ENCODE peak calls at places on chromosomes 3 and 15, in seven cellular contexts. R is HepG2, L is esophagus muscularis mucosa, E is transverse colon, Z is H1, W is K562, D is GM12891. P is an unnamed sample.

GRCh38 chr15:48794697-48795134 is 16.2 kb downstream of the CEP152 start:
- DNase-seq in L (no peak), E (no peak), R (no peak), W (no peak), D (no peak), Z (no peak), P (no peak)

GRCh38 chr15:32704343-32705076 is 13.3 kb upstream of the GREM1 start:
- DNase-seq in W (no peak), R (no peak), L (no peak), E (no peak), Z (no peak), D (no peak), P (no peak)

GRCh38 chr3:126389112-126389791 is 5.5 kb upstream of the CFAP100 start:
- DNase-seq in W (peak; percentile 69), L (peak; percentile 98), D (peak; percentile 73), R (peak; percentile 93), Z (peak; percentile 79), E (peak; percentile 92), P (peak; percentile 97)

GRCh38 chr3:190883973-190884832 is 21.7 kb upstream of the GMNC start:
- DNase-seq in R (peak; percentile 53), E (peak; percentile 21), W (peak; percentile 8), L (no peak), Z (peak; percentile 51), D (peak; percentile 14), P (no peak)

GRCh38 chr3:89139901-89140300 is 32.5 kb downstream of the EPHA3 start:
- DNase-seq in W (no peak), L (no peak), D (no peak), E (no peak), R (no peak), Z (no peak), P (no peak)

GRCh38 chr3:147398841-147399534 is 7.4 kb downstream of the ZIC4 start:
- DNase-seq in R (no peak), L (no peak), E (no peak), D (no peak), W (no peak), Z (peak; percentile 19), P (no peak)

GRCh38 chr15:99106417-99107220 is 1.7 kb downstream of the SYNM start:
- DNase-seq in R (no peak), W (no peak), Z (no peak), E (no peak), L (no peak), D (no peak), P (no peak)

GRCh38 chr3:63724987-63725386 is 72.5 kb downstream of the SNTN start:
- DNase-seq in E (no peak), D (no peak), W (no peak), L (no peak), R (no peak), Z (no peak), P (no peak)

GRCh38 chr3:117793684-117794304 is 1084.2 kb downstream of the TUSC7 start:
- DNase-seq in Z (no peak), L (no peak), R (no peak), D (no peak), E (no peak), W (no peak), P (no peak)

GRCh38 chr15:50181983-50182232 is at the start of gene SLC27A2:
- DNase-seq in Z (no peak), W (peak; percentile 86), L (no peak), E (peak; percentile 70), R (no peak), D (no peak), P (no peak)

GRCh38 chr15:98853161-98853560 is 154.4 kb downstream of the PGPEP1L start:
- DNase-seq in L (peak; percentile 97), D (peak; percentile 38), W (peak; percentile 51), E (peak; percentile 95), Z (no peak), R (peak; percentile 29), P (peak; percentile 89)

GRCh38 chr3:149291178-149291577 is 42.3 kb downstream of the TM4SF18 start:
- DNase-seq in W (peak; percentile 69), D (peak; percentile 28), R (peak; percentile 32), Z (no peak), L (peak; percentile 42), E (no peak), P (no peak)

GRCh38 chr3:14479591-14479990 is 60.6 kb downstream of the GRIP2 start:
- DNase-seq in D (no peak), L (no peak), E (no peak), Z (no peak), R (no peak), W (no peak), P (no peak)

GRCh38 chr3:37068031-37068430 is 74.7 kb downstream of the MLH1 start:
- DNase-seq in D (no peak), Z (no peak), E (no peak), R (no peak), L (no peak), W (no peak), P (no peak)

GRCh38 chr3:124774305-124774673 is 44.0 kb downstream of the UMPS start:
- DNase-seq in D (no peak), Z (no peak), L (no peak), E (peak; percentile 19), R (no peak), W (no peak), P (no peak)

GRCh38 chr3:25045291-25045690 is 382.8 kb upstream of the RARB start:
- DNase-seq in R (no peak), E (peak; percentile 15), Z (no peak), D (no peak), L (no peak), W (no peak), P (no peak)

GRCh38 chr3:66450389-66451022 is 50.3 kb downstream of the LRIG1 start:
- DNase-seq in D (no peak), E (peak; percentile 57), W (no peak), Z (no peak), L (no peak), R (no peak), P (no peak)

GRCh38 chr3:47425383-47425778 is 44.6 kb downstream of the PTPN23 start:
- DNase-seq in W (no peak), R (no peak), L (no peak), Z (no peak), D (no peak), E (no peak), P (no peak)

GRCh38 chr15:82999905-83000671 is 11.4 kb downstream of the C15orf40 start:
- DNase-seq in W (peak; percentile 27), E (no peak), D (peak; percentile 37), L (no peak), Z (peak; percentile 43), R (peak; percentile 28), P (no peak)

GRCh38 chr3:55160241-55160877 is 232.5 kb upstream of the LRTM1 start:
- DNase-seq in L (peak; percentile 57), E (peak; percentile 45), R (no peak), W (no peak), Z (no peak), D (no peak), P (peak; percentile 60)

GRCh38 chr15:36626984-36627383 is 47.6 kb downstream of the CDIN1 start:
- DNase-seq in Z (no peak), E (no peak), L (no peak), W (no peak), D (no peak), R (no peak), P (no peak)

GRCh38 chr3:132254076-132254755 is 63.0 kb upstream of the ACP3 start:
- DNase-seq in W (no peak), E (no peak), R (no peak), Z (no peak), L (no peak), D (no peak), P (no peak)

GRCh38 chr3:132255041-132255745 is 62.0 kb upstream of the ACP3 start:
- DNase-seq in W (no peak), L (no peak), E (no peak), R (no peak), D (no peak), Z (no peak), P (no peak)

GRCh38 chr3:132256984-132257383 is 60.2 kb upstream of the ACP3 start:
- DNase-seq in D (no peak), E (peak; percentile 16), R (peak; percentile 27), L (no peak), Z (peak; percentile 56), W (no peak), P (no peak)

GRCh38 chr3:132248490-132248889 is 68.7 kb upstream of the ACP3 start:
- DNase-seq in R (no peak), D (no peak), Z (no peak), L (no peak), E (no peak), W (no peak), P (no peak)

GRCh38 chr3:132253262-132253878 is 63.8 kb upstream of the ACP3 start:
- DNase-seq in E (peak; percentile 16), D (peak; percentile 10), L (no peak), W (peak; percentile 11), Z (no peak), R (peak; percentile 43), P (no peak)
- TF ChIP-seq POLR2AphosphoS5 in E (no peak), D (no peak), L (no peak), W (no peak), Z (no peak), R (no peak), P (no peak)

DNA sequence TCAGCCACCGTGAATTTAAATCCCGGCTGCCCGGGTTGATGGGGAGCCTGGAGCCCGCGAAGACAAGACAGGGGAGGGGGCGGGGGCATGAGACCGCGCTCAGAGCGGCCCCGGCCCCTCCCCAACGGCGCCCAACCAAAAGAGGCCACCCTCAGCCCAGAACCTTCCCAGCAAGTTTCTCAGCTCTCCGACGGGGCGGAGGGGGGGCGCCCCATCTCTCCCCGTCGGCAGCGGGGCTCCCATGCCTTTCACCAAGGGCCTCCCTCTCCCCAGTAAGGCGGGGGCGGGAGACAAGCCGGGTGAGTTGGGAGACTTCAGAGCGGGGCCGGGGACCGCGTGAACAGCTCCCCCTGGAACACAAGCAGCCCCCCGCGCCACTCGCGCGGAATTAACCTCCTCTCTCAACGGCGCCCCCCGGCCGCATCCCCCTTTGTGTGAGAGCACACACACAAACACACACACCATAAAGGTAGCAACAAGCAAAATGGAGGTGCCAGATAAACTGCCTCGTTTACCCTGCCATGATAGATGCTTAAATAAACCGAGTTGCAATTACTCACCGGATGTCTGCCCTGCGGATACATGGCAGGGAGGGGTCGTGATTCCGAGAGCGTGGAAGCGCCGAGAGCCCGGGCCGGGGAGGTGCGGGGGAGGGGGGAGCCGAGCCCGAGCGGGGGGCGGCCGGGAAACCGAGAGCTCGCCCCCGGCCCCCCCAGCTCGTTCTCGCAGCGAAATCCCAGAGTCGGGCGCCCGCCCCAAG is 1.3 kb downstream of the TLE3 start:
- DNase-seq in E (peak; percentile 61), R (no peak), D (no peak), Z (no peak), W (peak; percentile 45), L (no peak), P (no peak)
- TF ChIP-seq POLR2AphosphoS5 in E (no peak), R (no peak), D (no peak), Z (peak; percentile 31), W (peak; percentile 11), L (peak; percentile 29), P (no peak)

GRCh38 chr3:24042174-24042878 is 97.2 kb downstream of the NR1D2 start:
- DNase-seq in L (no peak), W (no peak), D (no peak), R (no peak), E (no peak), Z (no peak), P (no peak)
- TF ChIP-seq POLR2AphosphoS5 in L (peak; percentile 63), W (no peak), D (no peak), R (no peak), E (peak; percentile 4), Z (no peak), P (no peak)

DNA sequence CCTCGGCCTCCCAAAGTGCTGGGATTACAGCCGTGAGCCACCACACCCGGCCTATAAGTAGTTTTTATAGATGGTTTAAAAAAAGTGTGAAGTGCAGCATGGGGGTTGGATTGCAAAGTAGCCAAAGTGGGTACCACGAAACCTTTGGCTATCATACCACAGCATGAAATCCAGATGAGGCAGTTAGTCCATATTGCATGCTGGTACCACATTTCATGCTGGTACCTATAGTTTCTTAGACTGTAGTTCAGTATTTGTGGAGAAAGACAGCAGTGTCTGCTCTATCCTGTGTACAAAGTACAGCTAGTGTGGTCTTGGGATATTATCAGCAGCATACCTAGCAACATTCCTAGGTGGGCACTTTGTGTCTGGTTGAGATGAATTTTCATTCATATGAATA is 11.8 kb downstream of the ZNF609 start:
- DNase-seq in R (no peak), D (no peak), L (no peak), E (no peak), Z (no peak), W (no peak), P (no peak)
- TF ChIP-seq POLR2AphosphoS5 in R (no peak), D (no peak), L (no peak), E (no peak), Z (no peak), W (no peak), P (no peak)

P was measured in suprapubic skin.